ENCODE peak calls at places on chromosomes 4 and X, in six cellular contexts. One of them, this sample, is unnamed.

GRCh38 chrX:17812763-17813162 is 48.3 kb downstream of the RAI2 start:
- DNase-seq in GM12891: no peak
- DNase-seq in H1: no peak
- DNase-seq in HepG2: no peak
- DNase-seq in GM12878: no peak
- DNase-seq in K562: peak; percentile 22
- DNase-seq in this sample: no peak

GRCh38 chrX:153814591-153815315 is 15.6 kb downstream of the PDZD4 start:
- DNase-seq in H1: no peak
- DNase-seq in GM12878: no peak
- DNase-seq in GM12891: no peak
- DNase-seq in HepG2: no peak
- DNase-seq in K562: no peak
- DNase-seq in this sample: no peak

GRCh38 chr4:144449623-144450022 is 196.3 kb upstream of the HHIP start:
- DNase-seq in H1: no peak
- DNase-seq in K562: no peak
- DNase-seq in GM12878: no peak
- DNase-seq in GM12891: no peak
- DNase-seq in HepG2: no peak
- DNase-seq in this sample: no peak

GRCh38 chrX:77014655-77015377 is 432.4 kb upstream of the FGF16 start:
- DNase-seq in HepG2: peak; percentile 74
- DNase-seq in GM12891: no peak
- DNase-seq in H1: peak; percentile 43
- DNase-seq in GM12878: no peak
- DNase-seq in K562: no peak
- DNase-seq in this sample: no peak

GRCh38 chr4:169756971-169757574 is 671 bp downstream of the HPF1 start:
- DNase-seq in HepG2: peak; percentile 1
- DNase-seq in K562: peak; percentile 11
- DNase-seq in GM12891: no peak
- DNase-seq in GM12878: no peak
- DNase-seq in H1: no peak
- DNase-seq in this sample: no peak

GRCh38 chr4:37246891-37247290 is 2.3 kb downstream of the NWD2 start:
- DNase-seq in H1: no peak
- DNase-seq in HepG2: no peak
- DNase-seq in GM12878: no peak
- DNase-seq in K562: no peak
- DNase-seq in GM12891: no peak
- DNase-seq in this sample: no peak

GRCh38 chr4:104677122-104677521 is 182.4 kb upstream of the CXXC4 start:
- DNase-seq in HepG2: no peak
- DNase-seq in H1: no peak
- DNase-seq in GM12878: no peak
- DNase-seq in GM12891: no peak
- DNase-seq in K562: no peak
- DNase-seq in this sample: no peak

GRCh38 chr4:43754566-43754965 is 694.0 kb downstream of the KCTD8 start:
- DNase-seq in GM12891: no peak
- DNase-seq in GM12878: no peak
- DNase-seq in H1: no peak
- DNase-seq in K562: no peak
- DNase-seq in HepG2: no peak
- DNase-seq in this sample: no peak

GRCh38 chr4:102500371-102501175 is 586 bp upstream of the NFKB1 start:
- DNase-seq in GM12878: no peak
- DNase-seq in H1: no peak
- DNase-seq in HepG2: peak; percentile 24
- DNase-seq in GM12891: no peak
- DNase-seq in K562: no peak
- DNase-seq in this sample: no peak

GRCh38 chr4:86338521-86338920 is 21.3 kb downstream of the MAPK10 start:
- DNase-seq in HepG2: no peak
- DNase-seq in K562: no peak
- DNase-seq in GM12891: no peak
- DNase-seq in H1: no peak
- DNase-seq in GM12878: no peak
- DNase-seq in this sample: no peak

GRCh38 chrX:96929036-96929435 is 45.3 kb downstream of the RPA4 start:
- DNase-seq in HepG2: no peak
- DNase-seq in K562: no peak
- DNase-seq in GM12891: no peak
- DNase-seq in H1: no peak
- DNase-seq in GM12878: no peak
- DNase-seq in this sample: no peak

GRCh38 chr4:76067652-76068286 is 6.7 kb upstream of the ART3 start:
- DNase-seq in GM12878: no peak
- DNase-seq in K562: peak; percentile 65
- DNase-seq in GM12891: peak; percentile 32
- DNase-seq in H1: peak; percentile 71
- DNase-seq in HepG2: peak; percentile 60
- DNase-seq in this sample: peak; percentile 37

GRCh38 chr4:24659241-24659961 is 75.0 kb upstream of the DHX15 start:
- DNase-seq in GM12891: no peak
- DNase-seq in HepG2: no peak
- DNase-seq in K562: no peak
- DNase-seq in H1: no peak
- DNase-seq in GM12878: no peak
- DNase-seq in this sample: no peak

GRCh38 chrX:103864886-103865534 is 33.0 kb upstream of the RAB9B start:
- DNase-seq in GM12878: no peak
- DNase-seq in K562: no peak
- DNase-seq in GM12891: no peak
- DNase-seq in H1: no peak
- DNase-seq in HepG2: no peak
- DNase-seq in this sample: no peak

GRCh38 chrX:100447563-100448397 is 37.7 kb upstream of the PCDH19 start:
- DNase-seq in GM12891: peak; percentile 16
- DNase-seq in GM12878: no peak
- DNase-seq in H1: peak; percentile 63
- DNase-seq in K562: peak; percentile 46
- DNase-seq in HepG2: no peak
- DNase-seq in this sample: peak; percentile 28

GRCh38 chrX:149037301-149037700 is 467.8 kb downstream of the IDS start:
- DNase-seq in HepG2: no peak
- DNase-seq in GM12891: no peak
- DNase-seq in H1: no peak
- DNase-seq in K562: no peak
- DNase-seq in GM12878: no peak
- DNase-seq in this sample: no peak

GRCh38 chrX:142052238-142052637 is 148.5 kb downstream of the MAGEC1 start:
- DNase-seq in H1: no peak
- DNase-seq in GM12891: no peak
- DNase-seq in GM12878: no peak
- DNase-seq in HepG2: no peak
- DNase-seq in K562: no peak
- DNase-seq in this sample: no peak

DNA sequence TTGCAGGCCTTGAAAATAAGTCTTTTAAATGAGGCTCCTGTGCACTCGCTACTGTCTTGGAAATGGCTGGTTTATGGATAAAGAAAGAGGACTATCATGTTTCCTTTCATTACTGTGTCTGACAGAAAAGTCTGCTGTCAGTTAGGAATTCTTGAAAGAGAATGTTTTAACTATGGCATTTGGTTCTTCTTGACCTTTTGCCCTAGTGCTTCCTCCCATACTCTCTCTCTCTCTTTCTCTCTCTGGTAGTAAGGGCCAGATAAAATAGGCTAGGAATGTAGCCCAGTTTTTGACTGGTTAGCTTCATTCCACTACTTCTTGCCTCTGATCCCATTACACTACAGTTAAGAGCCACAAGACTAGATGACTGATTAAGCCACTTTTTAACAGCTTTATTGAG is 29.8 kb downstream of the YY2 start:
- DNase-seq in HepG2: no peak
- DNase-seq in GM12891: no peak
- DNase-seq in K562: no peak
- DNase-seq in GM12878: no peak
- DNase-seq in H1: no peak
- DNase-seq in this sample: no peak
- TF ChIP-seq TAF1 in HepG2: no peak
- TF ChIP-seq TAF1 in GM12891: no peak
- TF ChIP-seq TAF1 in K562: no peak
- TF ChIP-seq TAF1 in GM12878: no peak
- TF ChIP-seq TAF1 in H1: no peak
- TF ChIP-seq TAF1 in this sample: no peak

DNA sequence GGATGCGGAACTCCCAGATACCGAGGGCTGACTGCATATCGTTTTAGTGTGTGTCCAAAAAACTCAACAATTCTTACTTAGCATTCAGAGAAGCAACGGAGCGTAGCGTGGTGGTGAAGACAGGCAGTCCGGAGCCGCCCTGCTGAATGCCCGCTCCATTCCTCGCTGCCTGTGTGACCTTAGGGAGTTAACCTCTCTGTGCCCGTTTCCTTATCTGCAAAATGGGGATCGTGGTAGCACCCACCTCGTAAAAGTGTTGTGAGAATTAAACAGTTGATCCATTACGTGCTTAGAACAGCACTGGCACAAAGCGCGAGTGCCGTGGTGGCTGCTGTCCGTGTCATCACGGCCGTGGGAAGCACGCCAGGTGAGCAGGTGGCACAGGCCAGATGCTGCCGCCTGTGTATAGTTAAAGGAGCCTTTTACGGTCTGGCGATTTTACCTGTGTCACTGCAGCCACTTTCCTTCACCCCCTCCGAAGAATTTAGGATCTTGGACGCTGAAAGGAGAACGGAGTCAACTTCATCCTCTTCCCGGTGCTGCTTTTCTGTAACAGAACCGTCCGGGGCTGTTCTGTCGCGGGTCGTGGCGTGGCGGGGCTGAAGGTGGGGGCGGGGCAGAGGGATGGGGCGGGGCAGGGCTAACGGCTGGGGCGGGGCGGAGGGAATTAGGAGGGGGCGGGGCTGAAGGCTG is 884 bp downstream of the CCDC110 start:
- DNase-seq in GM12878: no peak
- DNase-seq in GM12891: no peak
- DNase-seq in K562: no peak
- DNase-seq in HepG2: peak; percentile 4
- DNase-seq in H1: peak; percentile 71
- DNase-seq in this sample: no peak
- TF ChIP-seq POLR2AphosphoS5 in GM12878: no peak
- TF ChIP-seq POLR2AphosphoS5 in GM12891: no peak
- TF ChIP-seq POLR2AphosphoS5 in K562: no peak
- TF ChIP-seq POLR2AphosphoS5 in HepG2: no peak
- TF ChIP-seq POLR2AphosphoS5 in H1: no peak
- TF ChIP-seq POLR2AphosphoS5 in this sample: no peak

GRCh38 chrX:119482497-119483480 is 14.5 kb downstream of the SLC25A5 start:
- DNase-seq in GM12891: peak; percentile 47
- DNase-seq in H1: peak; percentile 78
- DNase-seq in K562: peak; percentile 71
- DNase-seq in HepG2: no peak
- DNase-seq in GM12878: no peak
- DNase-seq in this sample: peak; percentile 54
- TF ChIP-seq POLR2A in GM12891: no peak
- TF ChIP-seq POLR2A in H1: peak; percentile 43
- TF ChIP-seq POLR2A in K562: no peak
- TF ChIP-seq POLR2A in HepG2: no peak
- TF ChIP-seq POLR2A in GM12878: peak; percentile 39
- TF ChIP-seq POLR2A in this sample: no peak

GRCh38 chr4:3851211-3851610 is 85.0 kb downstream of the ADRA2C start:
- DNase-seq in K562: no peak
- DNase-seq in HepG2: no peak
- DNase-seq in H1: no peak
- DNase-seq in GM12878: no peak
- DNase-seq in GM12891: no peak
- DNase-seq in this sample: no peak
- TF ChIP-seq TAF1 in K562: no peak
- TF ChIP-seq TAF1 in HepG2: no peak
- TF ChIP-seq TAF1 in H1: no peak
- TF ChIP-seq TAF1 in GM12878: no peak
- TF ChIP-seq TAF1 in GM12891: no peak
- TF ChIP-seq TAF1 in this sample: no peak

DNA sequence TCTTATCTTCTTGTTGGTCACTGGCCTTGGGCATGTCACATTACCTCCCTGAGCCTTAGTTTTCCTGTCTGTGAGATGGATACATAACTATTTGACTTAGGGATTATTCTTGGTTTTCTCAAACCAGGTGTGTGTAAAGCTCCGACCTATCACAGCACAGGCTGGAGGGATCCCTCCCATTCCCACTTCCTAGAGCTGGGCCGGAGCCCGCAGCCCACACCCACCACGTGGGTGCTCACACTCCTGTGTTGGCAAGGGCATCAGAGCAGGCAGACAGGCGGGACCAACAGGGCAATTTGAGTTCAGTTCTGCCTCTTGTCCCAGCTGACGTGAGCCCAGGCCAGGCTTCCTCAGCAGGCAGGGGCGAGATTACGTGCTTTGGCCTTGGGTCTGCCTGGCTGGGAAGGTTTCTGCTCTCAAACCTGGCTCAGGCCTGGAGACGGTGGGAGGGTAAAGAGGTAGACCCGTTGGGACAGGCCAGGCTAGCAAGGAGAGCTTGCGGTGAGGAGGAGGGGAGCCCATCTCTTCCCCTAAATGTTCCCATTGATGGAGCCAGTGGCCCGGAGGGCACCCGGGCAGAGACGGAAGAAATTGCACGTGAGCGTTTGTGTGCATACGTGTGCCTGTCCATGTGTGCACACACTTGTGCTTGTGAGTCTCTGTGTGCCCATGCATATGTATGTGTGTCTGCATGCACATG is 734 bp upstream of the SH3TC1 start:
- DNase-seq in K562: no peak
- DNase-seq in HepG2: no peak
- DNase-seq in GM12878: peak; percentile 30
- DNase-seq in H1: no peak
- DNase-seq in GM12891: no peak
- DNase-seq in this sample: no peak
- TF ChIP-seq POLR2AphosphoS5 in K562: no peak
- TF ChIP-seq POLR2AphosphoS5 in HepG2: no peak
- TF ChIP-seq POLR2AphosphoS5 in GM12878: no peak
- TF ChIP-seq POLR2AphosphoS5 in H1: no peak
- TF ChIP-seq POLR2AphosphoS5 in GM12891: no peak
- TF ChIP-seq POLR2AphosphoS5 in this sample: no peak

GRCh38 chr4:53580301-53580700 is 11.0 kb downstream of the LNX1 start:
- DNase-seq in GM12878: no peak
- DNase-seq in H1: no peak
- DNase-seq in HepG2: no peak
- DNase-seq in K562: no peak
- DNase-seq in GM12891: no peak
- DNase-seq in this sample: no peak
- TF ChIP-seq POLR2A in GM12878: no peak
- TF ChIP-seq POLR2A in H1: no peak
- TF ChIP-seq POLR2A in HepG2: no peak
- TF ChIP-seq POLR2A in K562: no peak
- TF ChIP-seq POLR2A in GM12891: no peak
- TF ChIP-seq POLR2A in this sample: no peak

This sample was measured in GM12892.